ENCODE peak calls at places on chromosome 21, in ten cellular contexts. W is K562, X is left ventricle myocardium inferior, Q is uterus, M is adrenal gland, G is RWPE1, K is GM12864, U is neural progenitor cell, J is GM13976, A is fibroblast of the aortic adventitia. H is an unnamed sample.
A peak's percentile ranks its signal among the peaks of the same experiment; 100 is the strongest.

GRCh38 chr21:27561116-27561515 is 594.2 kb upstream of the ADAMTS5 start:
- DNase-seq in U (no peak), X (peak; percentile 19), M (no peak), G (no peak), Q (no peak), K (no peak), A (no peak), J (no peak), W (no peak), H (no peak)

GRCh38 chr21:37534431-37534830 is 167.9 kb downstream of the DYRK1A start:
- DNase-seq in K (no peak), Q (peak; percentile 3), G (no peak), W (no peak), J (no peak), M (no peak), A (no peak), X (no peak), U (no peak), H (no peak)

GRCh38 chr21:18245493-18245967 is 897 bp downstream of the CHODL start:
- DNase-seq in Q (no peak), M (no peak), A (no peak), G (no peak), J (peak; percentile 8), W (no peak), X (no peak), U (peak; percentile 59), K (no peak), H (no peak)

GRCh38 chr21:29346771-29347170 is 48.0 kb downstream of the BACH1 start:
- DNase-seq in K (no peak), M (no peak), X (no peak), Q (no peak), A (no peak), W (no peak), G (no peak), J (no peak), U (no peak), H (no peak)

GRCh38 chr21:36765229-36765628 is 66.3 kb downstream of the SIM2 start:
- DNase-seq in U (no peak), J (no peak), K (no peak), G (no peak), Q (no peak), X (no peak), M (no peak), W (no peak), A (no peak), H (no peak)

GRCh38 chr21:16420086-16420724 is 690.4 kb downstream of the USP25 start:
- DNase-seq in M (peak; percentile 63), G (peak; percentile 2), K (no peak), W (no peak), X (peak; percentile 38), A (peak; percentile 77), J (no peak), Q (peak; percentile 64), U (no peak), H (peak; percentile 66)

GRCh38 chr21:31673513-31673912 is 14.0 kb downstream of the SOD1 start:
- DNase-seq in M (no peak), Q (no peak), A (no peak), W (no peak), J (no peak), X (no peak), U (no peak), G (no peak), K (no peak), H (no peak)

GRCh38 chr21:29499734-29500343 is 201.1 kb downstream of the BACH1 start:
- DNase-seq in M (peak; percentile 2), K (no peak), U (peak; percentile 29), A (no peak), J (peak; percentile 34), Q (no peak), X (no peak), W (peak; percentile 24), G (peak; percentile 46), H (no peak)

GRCh38 chr21:25974937-25975336 is 195.6 kb downstream of the APP start:
- DNase-seq in J (no peak), U (no peak), G (no peak), A (no peak), X (peak; percentile 69), W (no peak), M (no peak), Q (no peak), K (no peak), H (peak; percentile 69)

GRCh38 chr21:36699546-36700294 is 805 bp downstream of the SIM2 start:
- DNase-seq in K (no peak), J (peak; percentile 20), G (no peak), A (no peak), U (peak; percentile 49), X (no peak), M (no peak), Q (no peak), W (no peak), H (no peak)

GRCh38 chr21:17848228-17848627 is 29.1 kb upstream of the C21orf91 start:
- DNase-seq in M (peak; percentile 4), Q (peak; percentile 20), U (no peak), W (no peak), G (peak; percentile 66), J (peak; percentile 63), A (peak; percentile 92), X (peak; percentile 15), K (peak; percentile 53), H (peak; percentile 14)

GRCh38 chr21:44267655-44268142 is 6.0 kb upstream of the DNMT3L start:
- DNase-seq in U (peak; percentile 38), G (no peak), X (no peak), W (peak; percentile 58), Q (peak; percentile 37), A (no peak), M (peak; percentile 15), K (peak; percentile 10), J (no peak), H (no peak)
- TF ChIP-seq CTCF in U (peak; percentile 35), G (peak; percentile 8), X (peak; percentile 44), W (peak; percentile 75), Q (peak; percentile 29), A (no peak), M (peak; percentile 22), K (peak; percentile 59), J (peak; percentile 26), H (no peak)

DNA sequence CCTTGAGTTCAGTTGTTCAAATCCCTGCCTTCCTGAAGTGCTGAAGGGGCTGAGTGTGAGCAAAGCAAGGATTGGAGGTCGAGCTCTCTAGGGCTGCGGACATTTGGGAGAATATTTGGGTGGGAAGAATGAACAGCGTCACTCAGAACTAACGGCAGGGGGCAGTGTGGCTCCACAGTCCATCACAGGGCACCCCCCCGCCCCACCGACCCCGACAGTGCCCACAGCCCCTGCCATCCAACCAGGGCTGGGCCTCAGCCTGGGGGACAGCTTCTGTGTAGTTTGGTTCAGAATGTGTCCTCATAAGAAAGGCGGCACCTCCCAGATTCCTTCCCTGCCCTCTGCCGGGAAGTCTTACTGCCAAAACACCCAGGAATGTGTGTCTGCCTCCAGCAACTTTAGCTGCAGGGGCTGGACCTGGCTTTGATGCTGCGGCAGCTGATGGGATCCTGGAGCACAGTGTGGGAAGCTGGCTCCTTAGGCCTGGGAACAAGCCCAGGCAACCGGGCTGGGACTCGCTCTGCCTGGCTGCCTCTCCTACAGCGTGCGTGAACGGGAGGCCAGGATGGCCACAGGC is 104.8 kb upstream of the TMPRSS2 start:
- DNase-seq in A (peak; percentile 100), W (peak; percentile 76), M (peak; percentile 30), J (peak; percentile 70), X (peak; percentile 75), G (peak; percentile 91), Q (peak; percentile 54), K (no peak), U (peak; percentile 84), H (peak; percentile 72)
- TF ChIP-seq CTCF in A (peak; percentile 73), W (peak; percentile 79), M (peak; percentile 70), J (peak; percentile 48), X (peak; percentile 82), G (peak; percentile 85), Q (peak; percentile 58), K (peak; percentile 73), U (peak; percentile 82), H (peak; percentile 78)

DNA sequence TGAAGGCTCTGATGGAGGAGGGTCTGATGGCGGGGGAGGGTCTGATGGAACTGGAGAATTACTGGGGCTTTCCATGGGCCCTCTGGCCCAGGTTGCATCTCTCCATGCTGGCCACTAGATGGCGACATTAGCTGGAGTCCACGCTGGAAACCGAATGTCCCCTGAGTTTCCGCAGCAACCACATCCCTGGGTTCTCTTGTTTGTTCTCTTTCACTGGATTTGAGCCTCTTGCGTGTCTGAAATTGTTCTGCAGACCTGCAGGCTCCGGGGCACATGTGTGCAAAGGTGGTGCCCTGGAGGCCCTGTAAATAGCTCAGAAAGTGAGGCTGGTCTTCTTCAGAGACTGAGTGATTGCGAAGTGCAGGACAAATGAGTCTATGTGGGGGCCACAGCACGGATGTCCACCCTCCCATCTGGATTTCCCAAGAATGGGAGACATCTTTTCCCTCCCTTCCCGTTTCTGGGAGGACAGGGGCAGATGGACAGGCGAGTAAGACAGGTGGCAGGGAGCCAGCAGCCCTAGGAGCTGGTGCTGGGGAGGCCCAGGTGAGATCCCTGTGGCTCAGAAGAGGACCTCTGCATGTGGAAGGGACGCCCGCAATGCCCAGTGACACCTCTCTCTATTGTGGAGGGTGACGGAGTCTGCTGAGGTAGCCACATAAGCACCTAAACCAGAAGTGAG is 73.2 kb upstream of the ABCG1 start:
- DNase-seq in A (peak; percentile 69), Q (peak; percentile 38), G (peak; percentile 86), K (peak; percentile 18), W (peak; percentile 88), M (peak; percentile 63), X (no peak), J (peak; percentile 89), U (peak; percentile 79), H (peak; percentile 33)
- TF ChIP-seq CTCF in A (peak; percentile 94), Q (peak; percentile 87), G (peak; percentile 89), K (peak; percentile 98), W (peak; percentile 88), M (peak; percentile 91), X (peak; percentile 93), J (peak; percentile 84), U (peak; percentile 92), H (peak; percentile 88)

GRCh38 chr21:45347048-45347711 is 57.8 kb upstream of the COL18A1 start:
- DNase-seq in Q (no peak), K (no peak), U (no peak), G (no peak), W (no peak), X (no peak), J (no peak), M (no peak), A (peak; percentile 41), H (no peak)
- TF ChIP-seq CTCF in Q (no peak), K (no peak), U (no peak), G (no peak), W (no peak), X (no peak), J (no peak), M (no peak), A (peak; percentile 23), H (no peak)

H was measured in heart left ventricle.